ENCODE peak calls at places on chromosome 13, in six cellular contexts. O, T, H, D, Y and V are unnamed samples.
A peak's percentile ranks its signal among the peaks of the same experiment; 100 is the strongest.

GRCh38 chr13:27672025-27672424 is 50.3 kb downstream of the POLR1D start:
- DNase-seq in Y (no peak), T (no peak), O (no peak), H (no peak), D (no peak), V (no peak)

GRCh38 chr13:80131204-80131603 is 209.7 kb downstream of the SPRY2 start:
- DNase-seq in Y (peak; percentile 49), T (peak; percentile 69), O (no peak), D (peak; percentile 80), H (no peak), V (no peak)

GRCh38 chr13:70893832-70894231 is 785.6 kb upstream of the KLHL1 start:
- DNase-seq in D (no peak), O (no peak), H (no peak), Y (peak; percentile 21), T (peak; percentile 25), V (peak; percentile 61)

GRCh38 chr13:41827507-41828213 is 133.2 kb downstream of the VWA8 start:
- DNase-seq in Y (peak; percentile 92), D (peak; percentile 95), T (peak; percentile 94), O (peak; percentile 39), H (no peak), V (no peak)

GRCh38 chr13:18948664-18949488 is 232.7 kb downstream of the TUBA3C start:
- DNase-seq in O (no peak), D (no peak), Y (no peak), T (no peak), H (no peak), V (no peak)

GRCh38 chr13:84230568-84230967 is 348.3 kb upstream of the SLITRK1 start:
- DNase-seq in H (no peak), Y (no peak), D (no peak), O (no peak), T (no peak), V (no peak)

GRCh38 chr13:29749401-29750177 is 100.8 kb downstream of the UBL3 start:
- DNase-seq in H (no peak), D (peak; percentile 40), O (no peak), Y (peak; percentile 50), T (peak; percentile 62), V (no peak)

GRCh38 chr13:114054269-114054668 is 78.2 kb downstream of the RASA3 start:
- DNase-seq in T (no peak), Y (no peak), O (no peak), D (no peak), H (no peak), V (no peak)

GRCh38 chr13:113935523-113935922 is 38.4 kb downstream of the C13orf46 start:
- DNase-seq in O (no peak), D (no peak), T (no peak), Y (no peak), H (no peak), V (no peak)

GRCh38 chr13:100608906-100609305 is 20.3 kb upstream of the GGACT start:
- DNase-seq in D (no peak), T (peak; percentile 55), O (no peak), H (no peak), Y (peak; percentile 30), V (peak; percentile 77)

GRCh38 chr13:50170447-50171037 is 155.3 kb downstream of the KCNRG start:
- DNase-seq in O (no peak), Y (no peak), D (peak; percentile 35), T (no peak), H (no peak), V (no peak)

GRCh38 chr13:44437356-44438233 is 64.0 kb downstream of the SERP2 start:
- DNase-seq in H (peak; percentile 35), Y (peak; percentile 18), D (peak; percentile 64), O (no peak), T (peak; percentile 34), V (peak; percentile 39)

GRCh38 chr13:34419025-34419424 is 523.0 kb upstream of the NBEA start:
- DNase-seq in Y (no peak), H (no peak), T (no peak), D (no peak), O (no peak), V (no peak)

GRCh38 chr13:38674208-38674607 is 12.7 kb upstream of the FREM2 start:
- DNase-seq in Y (no peak), T (no peak), D (no peak), O (no peak), H (no peak), V (no peak)

GRCh38 chr13:50915562-50915961 is 6.0 kb downstream of the RNASEH2B start:
- DNase-seq in D (no peak), T (no peak), O (no peak), H (no peak), Y (no peak), V (no peak)

GRCh38 chr13:64417609-64418008 is 2812.5 kb downstream of the PCDH9 start:
- DNase-seq in Y (no peak), T (no peak), H (no peak), D (no peak), O (no peak), V (no peak)

GRCh38 chr13:27449081-27449603 is 1.2 kb downstream of the MTIF3 start:
- DNase-seq in T (no peak), D (no peak), O (no peak), Y (no peak), H (no peak), V (no peak)

GRCh38 chr13:40762849-40763248 is 8.1 kb downstream of the MRPS31 start:
- DNase-seq in D (peak; percentile 84), T (peak; percentile 23), Y (no peak), O (no peak), H (no peak), V (no peak)

GRCh38 chr13:23790591-23791170 is 98.5 kb downstream of the MIPEP start:
- DNase-seq in D (peak; percentile 84), Y (peak; percentile 96), O (no peak), T (peak; percentile 96), H (no peak), V (no peak)

GRCh38 chr13:49530452-49530851 is 34.7 kb downstream of the PHF11 start:
- DNase-seq in H (no peak), O (no peak), T (no peak), Y (no peak), D (no peak), V (no peak)

GRCh38 chr13:64551755-64552154 is 2678.4 kb downstream of the PCDH9 start:
- DNase-seq in D (peak; percentile 53), H (no peak), Y (peak; percentile 79), T (peak; percentile 77), O (no peak), V (no peak)

GRCh38 chr13:73215807-73216206 is 157.0 kb downstream of the KLF5 start:
- DNase-seq in T (peak; percentile 91), Y (peak; percentile 87), D (peak; percentile 71), O (no peak), H (no peak), V (no peak)

GRCh38 chr13:108322206-108322824 is 52.8 kb downstream of the TNFSF13B start:
- DNase-seq in T (peak; percentile 33), O (peak; percentile 28), D (peak; percentile 70), H (peak; percentile 23), Y (peak; percentile 13), V (peak; percentile 61)

GRCh38 chr13:76455960-76456359 is 430.2 kb downstream of the KCTD12 start:
- DNase-seq in D (no peak), H (no peak), Y (peak; percentile 59), T (peak; percentile 64), O (no peak), V (no peak)

DNA sequence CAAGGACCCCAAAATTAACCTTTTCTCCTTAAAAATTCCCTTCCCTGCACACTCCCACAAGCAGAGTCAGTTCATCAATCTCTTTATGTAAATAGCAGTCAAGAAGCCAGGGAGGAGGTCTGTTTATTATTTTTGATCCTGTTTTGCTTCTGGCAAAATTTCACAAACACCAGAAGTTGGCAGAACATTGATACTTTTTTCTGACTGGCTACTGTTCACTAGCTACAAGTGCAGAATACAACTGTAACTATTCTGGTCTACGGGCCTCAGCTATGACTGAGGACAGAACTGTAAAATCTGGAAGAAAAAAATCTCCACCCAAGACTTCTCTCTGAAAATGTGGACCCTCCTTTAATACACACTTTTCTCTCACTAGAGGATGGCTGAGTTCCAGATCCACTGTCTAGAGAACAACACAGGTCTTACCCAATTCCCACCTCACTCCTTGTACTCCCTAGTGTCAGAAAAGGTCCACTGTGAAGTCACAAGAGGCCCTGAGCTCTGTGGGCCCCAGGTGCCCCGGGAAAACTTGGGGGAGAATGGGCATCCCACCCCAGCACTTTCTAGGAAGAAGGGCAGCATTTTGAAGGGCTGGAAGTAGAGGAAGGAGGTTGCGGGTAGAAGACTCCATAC is 14.5 kb downstream of the STARD13 start:
- DNase-seq in T (no peak), O (no peak), Y (no peak), H (no peak), D (no peak), V (no peak)
- H3K4me1 ChIP-seq in T (peaks cover 24% of the 10 kb centered on the region), O (peaks cover 6% of the 10 kb centered on the region), Y (peaks cover 21% of the 10 kb centered on the region), H (peaks cover 95% of the 10 kb centered on the region), D (peaks cover 49% of the 10 kb centered on the region), V (no peaks in the 10 kb centered on the region)

DNA sequence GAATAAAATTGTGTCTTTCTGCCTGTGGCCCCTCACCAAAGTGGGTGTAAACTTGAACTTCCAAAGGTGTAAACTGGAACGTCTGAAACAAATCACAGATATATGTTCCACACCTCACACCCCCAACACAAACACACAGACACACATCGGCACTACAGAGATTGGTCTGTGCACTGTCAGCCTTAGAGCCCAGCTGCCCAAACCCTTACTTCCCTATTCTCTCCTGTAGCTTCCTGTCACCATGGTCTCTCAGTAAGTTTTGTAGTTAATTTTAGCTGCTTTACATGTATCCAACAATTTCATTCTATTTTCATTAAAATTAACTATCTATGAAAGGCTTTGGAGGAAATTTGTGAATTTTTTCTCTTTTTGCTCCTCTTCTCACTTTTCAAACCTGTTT is 5.4 kb downstream of the TM9SF2 start:
- DNase-seq in Y (no peak), O (no peak), T (no peak), H (no peak), D (no peak), V (no peak)
- H4K20me1 ChIP-seq in Y (peaks cover 82% of the 10 kb centered on the region), O (peaks cover 7% of the 10 kb centered on the region), T (peaks cover 2% of the 10 kb centered on the region), H (peaks cover 11% of the 10 kb centered on the region), D (peaks cover 15% of the 10 kb centered on the region), V (peaks cover 4% of the 10 kb centered on the region)

GRCh38 chr13:78598933-78599332 is 4.4 kb downstream of the POU4F1 start:
- DNase-seq in H (no peak), T (no peak), O (no peak), Y (no peak), D (no peak), V (no peak)
- TF ChIP-seq EZH2 in H (no peak), T (no peak), O (no peak), Y (no peak), D (no peak), V (no peak)

DNA sequence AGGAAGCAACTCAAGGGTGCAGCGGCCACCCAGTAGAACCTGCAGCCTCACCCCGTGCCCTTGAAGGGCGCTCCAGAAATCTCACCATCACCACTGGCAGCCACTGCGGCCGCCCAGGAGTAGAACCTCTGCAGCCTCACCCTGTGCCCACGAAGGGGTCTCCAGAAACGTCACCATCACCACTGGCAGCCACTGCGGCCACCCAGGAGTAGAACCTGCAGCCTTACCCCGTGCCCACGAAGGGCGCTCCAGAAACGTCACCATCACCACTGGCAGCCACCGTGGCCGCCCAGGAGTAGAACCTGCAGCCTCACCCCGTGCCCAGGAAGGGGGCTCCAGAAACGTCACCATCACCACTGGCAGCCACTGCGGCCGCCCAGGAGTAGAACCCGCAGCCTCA is 336.0 kb downstream of the TEX29 start:
- DNase-seq in Y (no peak), O (no peak), H (no peak), T (no peak), D (no peak), V (no peak)
- H3K4me1 ChIP-seq in Y (no peaks in the 10 kb centered on the region), O (no peaks in the 10 kb centered on the region), H (no peaks in the 10 kb centered on the region), T (no peaks in the 10 kb centered on the region), D (no peaks in the 10 kb centered on the region), V (no peaks in the 10 kb centered on the region)

DNA sequence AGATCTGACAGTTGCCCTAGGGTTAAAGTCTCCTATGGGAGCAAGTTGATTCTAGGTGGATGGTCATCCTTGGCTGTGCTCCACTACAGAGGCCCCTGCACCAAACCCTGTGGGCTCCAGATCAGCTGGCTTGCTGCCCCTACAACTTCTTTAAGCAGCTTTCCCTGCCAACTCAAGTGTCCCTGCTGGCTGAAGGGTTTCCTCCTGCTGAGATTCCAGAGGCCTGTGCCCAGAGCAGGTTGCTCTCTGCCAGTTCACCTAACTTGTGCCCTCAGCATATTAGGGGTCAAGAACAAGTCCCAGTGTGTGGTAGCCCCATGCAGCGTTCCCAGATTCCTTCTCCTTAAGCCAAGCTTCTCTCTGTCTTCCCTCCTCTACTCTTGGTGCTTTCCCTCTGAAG is 85.6 kb downstream of the ZMYM2 start:
- DNase-seq in D (no peak), O (no peak), Y (no peak), T (no peak), H (no peak), V (no peak)
- H4K20me1 ChIP-seq in D (peaks cover 6% of the 10 kb centered on the region), O (peaks cover 4% of the 10 kb centered on the region), Y (peaks cover 65% of the 10 kb centered on the region), T (no peaks in the 10 kb centered on the region), H (peaks cover 3% of the 10 kb centered on the region), V (no peaks in the 10 kb centered on the region)